ENCODE peak calls at places on chromosome 18, in five cellular contexts. F is HCT116, K is K562, M is GM12878, P is SK-N-SH. L is an unnamed sample.

GRCh38 chr18:42336139-42336538 is 381.1 kb downstream of the PIK3C3 start:
- DNase-seq in F (no peak), K (no peak), M (no peak), P (no peak), L (no peak)

GRCh38 chr18:34643982-34644381 is 66.1 kb upstream of the DTNA start:
- DNase-seq in F (no peak), K (no peak), M (no peak), P (peak; percentile 12), L (no peak)

GRCh38 chr18:38751897-38752296 is 1186.3 kb upstream of the CELF4 start:
- DNase-seq in F (no peak), K (no peak), M (no peak), P (no peak), L (no peak)

GRCh38 chr18:77749189-77749588 is 499.5 kb downstream of the GALR1 start:
- DNase-seq in F (no peak), K (peak; percentile 26), M (no peak), P (peak; percentile 53), L (no peak)

GRCh38 chr18:54750350-54750749 is 77.9 kb upstream of the RAB27B start:
- DNase-seq in F (no peak), K (no peak), M (no peak), P (no peak), L (no peak)

GRCh38 chr18:13234528-13234795 is 15.9 kb downstream of the LDLRAD4 start:
- DNase-seq in F (no peak), K (no peak), M (no peak), P (no peak), L (no peak)

GRCh38 chr18:50099725-50100414 is 95.1 kb downstream of the MYO5B start:
- DNase-seq in F (no peak), K (no peak), M (peak; percentile 36), P (no peak), L (no peak)

GRCh38 chr18:58861353-58861752 is 3.3 kb upstream of the ZNF532 start:
- DNase-seq in F (no peak), K (no peak), M (no peak), P (no peak), L (no peak)

GRCh38 chr18:45664824-45665763 is 49.8 kb downstream of the SLC14A2 start:
- DNase-seq in F (peak; percentile 37), K (peak; percentile 55), M (no peak), P (peak; percentile 71), L (peak; percentile 62)

GRCh38 chr18:1092228-1092627 is 187.6 kb downstream of the ADCYAP1 start:
- DNase-seq in F (no peak), K (peak; percentile 16), M (no peak), P (no peak), L (peak; percentile 73)

GRCh38 chr18:59265246-59266018 is 7.8 kb downstream of the RAX start:
- DNase-seq in F (no peak), K (peak; percentile 68), M (no peak), P (peak; percentile 66), L (no peak)

GRCh38 chr18:56166914-56167313 is 471.5 kb downstream of the TXNL1 start:
- DNase-seq in F (no peak), K (no peak), M (no peak), P (no peak), L (no peak)

GRCh38 chr18:74507120-74507881 is 11.1 kb downstream of the CNDP2 start:
- DNase-seq in F (no peak), K (no peak), M (no peak), P (no peak), L (no peak)
- TF ChIP-seq JUND in F (no peak), K (no peak), M (no peak), P (no peak), L (no peak)

GRCh38 chr18:48683661-48684060 is 144.8 kb downstream of the CTIF start:
- DNase-seq in F (no peak), K (no peak), M (no peak), P (no peak), L (no peak)
- TF ChIP-seq JUND in F (no peak), K (no peak), M (no peak), P (no peak), L (no peak)

GRCh38 chr18:31574359-31574758 is 17.3 kb upstream of the TTR start:
- DNase-seq in F (no peak), K (no peak), M (no peak), P (no peak), L (no peak)
- TF ChIP-seq JUND in F (no peak), K (no peak), M (no peak), P (no peak), L (no peak)

GRCh38 chr18:76484749-76485387 is 10.2 kb downstream of the ZNF516 start:
- DNase-seq in F (no peak), K (no peak), M (no peak), P (no peak), L (no peak)

GRCh38 chr18:76486029-76486428 is 9.0 kb downstream of the ZNF516 start:
- DNase-seq in F (no peak), K (no peak), M (no peak), P (no peak), L (no peak)

GRCh38 chr18:76482971-76483691 is 11.9 kb downstream of the ZNF516 start:
- DNase-seq in F (no peak), K (no peak), M (no peak), P (no peak), L (no peak)

GRCh38 chr18:76482267-76482666 is 12.8 kb downstream of the ZNF516 start:
- DNase-seq in F (no peak), K (no peak), M (no peak), P (no peak), L (no peak)

DNA sequence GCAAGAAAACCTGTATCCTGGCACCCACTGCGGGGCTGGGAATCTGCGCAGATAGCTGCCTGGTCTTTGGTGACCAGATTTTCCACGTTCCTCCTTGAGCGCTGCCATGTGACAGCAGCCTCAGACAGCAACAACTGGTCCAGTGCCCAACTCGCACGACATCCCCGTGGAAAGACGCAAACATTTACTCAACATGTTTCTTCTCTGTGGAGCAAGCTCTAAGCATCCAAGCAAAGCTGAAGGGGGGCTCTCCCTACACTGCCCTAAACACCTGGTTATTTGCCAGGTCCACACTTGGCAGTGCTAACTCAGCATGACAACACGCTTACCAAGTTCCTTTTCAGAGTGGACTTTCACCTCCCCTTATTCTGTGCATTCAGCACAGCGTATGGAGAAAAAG is 11.3 kb downstream of the ZNF516 start:
- DNase-seq in F (no peak), K (no peak), M (no peak), P (no peak), L (no peak)
- TF ChIP-seq JUND in F (no peak), K (no peak), M (no peak), P (no peak), L (no peak)

GRCh38 chr18:27366151-27366550 is 181.0 kb upstream of the CHST9 start:
- DNase-seq in F (no peak), K (no peak), M (no peak), P (no peak), L (no peak)

GRCh38 chr18:27361477-27361876 is 176.4 kb upstream of the CHST9 start:
- DNase-seq in F (no peak), K (no peak), M (no peak), P (no peak), L (no peak)

GRCh38 chr18:27363918-27364317 is 178.8 kb upstream of the CHST9 start:
- DNase-seq in F (no peak), K (no peak), M (no peak), P (peak; percentile 16), L (peak; percentile 12)
- TF ChIP-seq JUND in F (no peak), K (no peak), M (no peak), P (no peak), L (no peak)

DNA sequence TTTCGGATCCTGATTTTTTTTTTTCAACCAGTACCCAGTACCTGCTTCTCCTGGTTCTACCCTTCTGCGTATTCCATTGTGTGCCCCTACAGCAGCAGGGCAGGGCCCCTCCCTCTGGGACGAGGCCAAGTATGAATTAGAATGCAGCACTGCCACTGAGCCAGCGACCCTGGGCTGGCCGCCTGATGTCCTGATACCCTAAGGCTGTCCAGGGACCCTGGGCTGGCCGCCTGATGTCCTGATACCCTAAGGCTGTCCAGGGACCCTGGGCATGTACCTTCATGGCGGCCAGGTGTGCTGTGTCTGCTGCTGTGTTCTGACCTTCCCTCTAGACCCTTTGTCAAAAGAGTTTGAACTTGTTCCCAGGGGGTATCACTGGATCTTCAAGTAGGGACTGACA is 42.9 kb downstream of the CABLES1 start:
- DNase-seq in F (no peak), K (no peak), M (no peak), P (no peak), L (no peak)
- TF ChIP-seq JUND in F (no peak), K (no peak), M (no peak), P (no peak), L (no peak)

GRCh38 chr18:4286256-4286655 is 168.9 kb downstream of the DLGAP1 start:
- DNase-seq in F (no peak), K (no peak), M (no peak), P (no peak), L (no peak)
- TF ChIP-seq JUND in F (no peak), K (no peak), M (no peak), P (no peak), L (no peak)

GRCh38 chr18:75208836-75209128 is 157 bp downstream of the PTGR3 start:
- DNase-seq in F (no peak), K (no peak), M (no peak), P (no peak), L (no peak)
- TF ChIP-seq JUND in F (no peak), K (no peak), M (no peak), P (no peak), L (no peak)

L was measured in T47D.